ENCODE peak calls at places on chromosomes 11 and 22, in eight cellular contexts. One of them, this sample, is unnamed.

GRCh38 chr22:43714104-43714503 is 98.0 kb downstream of the EFCAB6 start:
- DNase-seq in upper lobe of right lung: no peak
- DNase-seq in HCEC 1CT: no peak
- DNase-seq in effector CD4-positive, alpha-beta T cell: no peak
- DNase-seq in HT1080: no peak
- DNase-seq in activated T-cell treated with anti-CD3 and anti-CD28 coated beads, Interleukin-2, amount 50 U/mL, for 72 hours: no peak
- DNase-seq in GF-D8: no peak
- DNase-seq in lower leg skin: no peak
- DNase-seq in this sample: no peak

GRCh38 chr11:954392-955144 is 28.9 kb downstream of the AP2A2 start:
- DNase-seq in upper lobe of right lung: no peak
- DNase-seq in HCEC 1CT: no peak
- DNase-seq in effector CD4-positive, alpha-beta T cell: no peak
- DNase-seq in HT1080: no peak
- DNase-seq in activated T-cell treated with anti-CD3 and anti-CD28 coated beads, Interleukin-2, amount 50 U/mL, for 72 hours: no peak
- DNase-seq in GF-D8: no peak
- DNase-seq in lower leg skin: no peak
- DNase-seq in this sample: no peak

GRCh38 chr11:15526859-15527450 is 412.2 kb downstream of the INSC start:
- DNase-seq in upper lobe of right lung: no peak
- DNase-seq in HCEC 1CT: no peak
- DNase-seq in effector CD4-positive, alpha-beta T cell: no peak
- DNase-seq in HT1080: no peak
- DNase-seq in activated T-cell treated with anti-CD3 and anti-CD28 coated beads, Interleukin-2, amount 50 U/mL, for 72 hours: no peak
- DNase-seq in GF-D8: no peak
- DNase-seq in lower leg skin: no peak
- DNase-seq in this sample: no peak

GRCh38 chr22:19568337-19569311 is 44.4 kb upstream of the CLDN5 start:
- DNase-seq in upper lobe of right lung: no peak
- DNase-seq in HCEC 1CT: peak; percentile 85
- DNase-seq in effector CD4-positive, alpha-beta T cell: no peak
- DNase-seq in HT1080: peak; percentile 76
- DNase-seq in activated T-cell treated with anti-CD3 and anti-CD28 coated beads, Interleukin-2, amount 50 U/mL, for 72 hours: no peak
- DNase-seq in GF-D8: no peak
- DNase-seq in lower leg skin: no peak
- DNase-seq in this sample: no peak

GRCh38 chr11:126147268-126148111 is 64.0 kb downstream of the RPUSD4 start:
- DNase-seq in upper lobe of right lung: no peak
- DNase-seq in HCEC 1CT: no peak
- DNase-seq in effector CD4-positive, alpha-beta T cell: no peak
- DNase-seq in HT1080: no peak
- DNase-seq in activated T-cell treated with anti-CD3 and anti-CD28 coated beads, Interleukin-2, amount 50 U/mL, for 72 hours: no peak
- DNase-seq in GF-D8: no peak
- DNase-seq in lower leg skin: no peak
- DNase-seq in this sample: no peak

GRCh38 chr11:5831196-5831829 is 10.4 kb downstream of the OR52E6 start:
- DNase-seq in upper lobe of right lung: no peak
- DNase-seq in HCEC 1CT: no peak
- DNase-seq in effector CD4-positive, alpha-beta T cell: no peak
- DNase-seq in HT1080: no peak
- DNase-seq in activated T-cell treated with anti-CD3 and anti-CD28 coated beads, Interleukin-2, amount 50 U/mL, for 72 hours: no peak
- DNase-seq in GF-D8: no peak
- DNase-seq in lower leg skin: no peak
- DNase-seq in this sample: no peak

GRCh38 chr11:11280826-11281225 is 72.2 kb downstream of the CSNK2A3 start:
- DNase-seq in upper lobe of right lung: no peak
- DNase-seq in HCEC 1CT: no peak
- DNase-seq in effector CD4-positive, alpha-beta T cell: no peak
- DNase-seq in HT1080: no peak
- DNase-seq in activated T-cell treated with anti-CD3 and anti-CD28 coated beads, Interleukin-2, amount 50 U/mL, for 72 hours: no peak
- DNase-seq in GF-D8: no peak
- DNase-seq in lower leg skin: peak; percentile 70
- DNase-seq in this sample: no peak

GRCh38 chr22:49412236-49412635 is 415.4 kb downstream of the BRD1 start:
- DNase-seq in upper lobe of right lung: no peak
- DNase-seq in HCEC 1CT: no peak
- DNase-seq in effector CD4-positive, alpha-beta T cell: no peak
- DNase-seq in HT1080: no peak
- DNase-seq in activated T-cell treated with anti-CD3 and anti-CD28 coated beads, Interleukin-2, amount 50 U/mL, for 72 hours: no peak
- DNase-seq in GF-D8: no peak
- DNase-seq in lower leg skin: peak; percentile 59
- DNase-seq in this sample: no peak

GRCh38 chr22:46162771-46163170 is 12.4 kb downstream of the PPARA start:
- DNase-seq in upper lobe of right lung: no peak
- DNase-seq in HCEC 1CT: no peak
- DNase-seq in effector CD4-positive, alpha-beta T cell: no peak
- DNase-seq in HT1080: no peak
- DNase-seq in activated T-cell treated with anti-CD3 and anti-CD28 coated beads, Interleukin-2, amount 50 U/mL, for 72 hours: no peak
- DNase-seq in GF-D8: no peak
- DNase-seq in lower leg skin: no peak
- DNase-seq in this sample: no peak

GRCh38 chr11:112871909-112872511 is 89.2 kb upstream of the NCAM1 start:
- DNase-seq in upper lobe of right lung: no peak
- DNase-seq in HCEC 1CT: no peak
- DNase-seq in effector CD4-positive, alpha-beta T cell: no peak
- DNase-seq in HT1080: no peak
- DNase-seq in activated T-cell treated with anti-CD3 and anti-CD28 coated beads, Interleukin-2, amount 50 U/mL, for 72 hours: no peak
- DNase-seq in GF-D8: no peak
- DNase-seq in lower leg skin: no peak
- DNase-seq in this sample: no peak

GRCh38 chr22:20102203-20102780 is 13.6 kb upstream of the RANBP1 start:
- DNase-seq in upper lobe of right lung: no peak
- DNase-seq in HCEC 1CT: no peak
- DNase-seq in effector CD4-positive, alpha-beta T cell: no peak
- DNase-seq in HT1080: no peak
- DNase-seq in activated T-cell treated with anti-CD3 and anti-CD28 coated beads, Interleukin-2, amount 50 U/mL, for 72 hours: no peak
- DNase-seq in GF-D8: no peak
- DNase-seq in lower leg skin: no peak
- DNase-seq in this sample: no peak

GRCh38 chr11:10314199-10315072 is 9.6 kb downstream of the ADM start:
- DNase-seq in upper lobe of right lung: no peak
- DNase-seq in HCEC 1CT: no peak
- DNase-seq in effector CD4-positive, alpha-beta T cell: no peak
- DNase-seq in HT1080: no peak
- DNase-seq in activated T-cell treated with anti-CD3 and anti-CD28 coated beads, Interleukin-2, amount 50 U/mL, for 72 hours: peak; percentile 20
- DNase-seq in GF-D8: no peak
- DNase-seq in lower leg skin: no peak
- DNase-seq in this sample: no peak

GRCh38 chr11:75275581-75275980 is 35.0 kb downstream of the TPBGL start:
- DNase-seq in upper lobe of right lung: peak; percentile 69
- DNase-seq in HCEC 1CT: no peak
- DNase-seq in effector CD4-positive, alpha-beta T cell: peak; percentile 64
- DNase-seq in HT1080: no peak
- DNase-seq in activated T-cell treated with anti-CD3 and anti-CD28 coated beads, Interleukin-2, amount 50 U/mL, for 72 hours: peak; percentile 72
- DNase-seq in GF-D8: peak; percentile 6
- DNase-seq in lower leg skin: peak; percentile 87
- DNase-seq in this sample: peak; percentile 84

GRCh38 chr11:66188580-66188979 is 79.9 kb upstream of the RAB1B start:
- DNase-seq in upper lobe of right lung: no peak
- DNase-seq in HCEC 1CT: peak; percentile 70
- DNase-seq in effector CD4-positive, alpha-beta T cell: no peak
- DNase-seq in HT1080: peak; percentile 71
- DNase-seq in activated T-cell treated with anti-CD3 and anti-CD28 coated beads, Interleukin-2, amount 50 U/mL, for 72 hours: no peak
- DNase-seq in GF-D8: no peak
- DNase-seq in lower leg skin: no peak
- DNase-seq in this sample: no peak

GRCh38 chr11:107545101-107545514 is 20.4 kb downstream of the ALKBH8 start:
- DNase-seq in upper lobe of right lung: no peak
- DNase-seq in HCEC 1CT: peak; percentile 61
- DNase-seq in effector CD4-positive, alpha-beta T cell: no peak
- DNase-seq in HT1080: peak; percentile 94
- DNase-seq in activated T-cell treated with anti-CD3 and anti-CD28 coated beads, Interleukin-2, amount 50 U/mL, for 72 hours: no peak
- DNase-seq in GF-D8: no peak
- DNase-seq in lower leg skin: no peak
- DNase-seq in this sample: no peak

GRCh38 chr11:106202935-106203620 is 125.6 kb downstream of the AASDHPPT start:
- DNase-seq in upper lobe of right lung: no peak
- DNase-seq in HCEC 1CT: no peak
- DNase-seq in effector CD4-positive, alpha-beta T cell: no peak
- DNase-seq in HT1080: no peak
- DNase-seq in activated T-cell treated with anti-CD3 and anti-CD28 coated beads, Interleukin-2, amount 50 U/mL, for 72 hours: no peak
- DNase-seq in GF-D8: no peak
- DNase-seq in lower leg skin: no peak
- DNase-seq in this sample: no peak

GRCh38 chr11:76315182-76315853 is 65.6 kb downstream of the THAP12 start:
- DNase-seq in upper lobe of right lung: no peak
- DNase-seq in HCEC 1CT: no peak
- DNase-seq in effector CD4-positive, alpha-beta T cell: no peak
- DNase-seq in HT1080: no peak
- DNase-seq in activated T-cell treated with anti-CD3 and anti-CD28 coated beads, Interleukin-2, amount 50 U/mL, for 72 hours: no peak
- DNase-seq in GF-D8: no peak
- DNase-seq in lower leg skin: no peak
- DNase-seq in this sample: no peak

GRCh38 chr22:33909075-33909458 is 11.2 kb downstream of the LARGE1 start:
- DNase-seq in upper lobe of right lung: no peak
- DNase-seq in HCEC 1CT: no peak
- DNase-seq in effector CD4-positive, alpha-beta T cell: no peak
- DNase-seq in HT1080: no peak
- DNase-seq in activated T-cell treated with anti-CD3 and anti-CD28 coated beads, Interleukin-2, amount 50 U/mL, for 72 hours: no peak
- DNase-seq in GF-D8: no peak
- DNase-seq in lower leg skin: no peak
- DNase-seq in this sample: no peak

GRCh38 chr11:23278121-23278520 is 417.8 kb upstream of the CCDC179 start:
- DNase-seq in upper lobe of right lung: no peak
- DNase-seq in HCEC 1CT: peak; percentile 90
- DNase-seq in effector CD4-positive, alpha-beta T cell: no peak
- DNase-seq in HT1080: peak; percentile 67
- DNase-seq in activated T-cell treated with anti-CD3 and anti-CD28 coated beads, Interleukin-2, amount 50 U/mL, for 72 hours: no peak
- DNase-seq in GF-D8: no peak
- DNase-seq in lower leg skin: no peak
- DNase-seq in this sample: no peak

GRCh38 chr11:128772814-128773213 is 78.9 kb downstream of the FLI1 start:
- DNase-seq in upper lobe of right lung: peak; percentile 81
- DNase-seq in HCEC 1CT: no peak
- DNase-seq in effector CD4-positive, alpha-beta T cell: peak; percentile 40
- DNase-seq in HT1080: no peak
- DNase-seq in activated T-cell treated with anti-CD3 and anti-CD28 coated beads, Interleukin-2, amount 50 U/mL, for 72 hours: peak; percentile 36
- DNase-seq in GF-D8: no peak
- DNase-seq in lower leg skin: peak; percentile 90
- DNase-seq in this sample: peak; percentile 62

GRCh38 chr22:42180349-42180842 is 49.8 kb upstream of the CYP2D6 start:
- DNase-seq in upper lobe of right lung: no peak
- DNase-seq in HCEC 1CT: no peak
- DNase-seq in effector CD4-positive, alpha-beta T cell: peak; percentile 49
- DNase-seq in HT1080: no peak
- DNase-seq in activated T-cell treated with anti-CD3 and anti-CD28 coated beads, Interleukin-2, amount 50 U/mL, for 72 hours: peak; percentile 49
- DNase-seq in GF-D8: no peak
- DNase-seq in lower leg skin: no peak
- DNase-seq in this sample: peak; percentile 67

GRCh38 chr11:67640021-67640757 is 626 bp upstream of the TBX10 start:
- DNase-seq in upper lobe of right lung: peak; percentile 84
- DNase-seq in HCEC 1CT: peak; percentile 30
- DNase-seq in effector CD4-positive, alpha-beta T cell: peak; percentile 38
- DNase-seq in HT1080: no peak
- DNase-seq in activated T-cell treated with anti-CD3 and anti-CD28 coated beads, Interleukin-2, amount 50 U/mL, for 72 hours: peak; percentile 56
- DNase-seq in GF-D8: peak; percentile 12
- DNase-seq in lower leg skin: peak; percentile 94
- DNase-seq in this sample: peak; percentile 67

GRCh38 chr11:15197696-15198095 is 83.0 kb downstream of the INSC start:
- DNase-seq in upper lobe of right lung: no peak
- DNase-seq in HCEC 1CT: peak; percentile 49
- DNase-seq in effector CD4-positive, alpha-beta T cell: no peak
- DNase-seq in HT1080: no peak
- DNase-seq in activated T-cell treated with anti-CD3 and anti-CD28 coated beads, Interleukin-2, amount 50 U/mL, for 72 hours: no peak
- DNase-seq in GF-D8: no peak
- DNase-seq in lower leg skin: no peak
- DNase-seq in this sample: no peak

This sample was measured in activated CD4-positive, alpha-beta memory T cell treated with anti-CD3 and anti-CD28 coated beads, Interleukin-2, amount 10 ng/mL, durations not matched to agents 7 days and 5 days.